ENCODE peak calls at places on chromosomes 13 and 19, in nine cellular contexts. One of them, this sample, is unnamed.

GRCh38 chr13:97766749-97767148 is 186.7 kb upstream of the IPO5 start:
- DNase-seq in WERI-Rb-1: no peak
- DNase-seq in psoas muscle: no peak
- DNase-seq in heart right ventricle: no peak
- DNase-seq in upper lobe of left lung: no peak
- DNase-seq in cardiac muscle cell: no peak
- DNase-seq in pancreas: no peak
- DNase-seq in MCF 10A: no peak
- DNase-seq in right atrium auricular region: no peak
- DNase-seq in this sample: no peak

GRCh38 chr13:61144834-61145593 is 270.6 kb downstream of the PCDH20 start:
- DNase-seq in pancreas: peak
- DNase-seq in MCF 10A: no peak
- DNase-seq in cardiac muscle cell: no peak
- DNase-seq in right atrium auricular region: no peak
- DNase-seq in upper lobe of left lung: no peak
- DNase-seq in WERI-Rb-1: no peak
- DNase-seq in heart right ventricle: no peak
- DNase-seq in psoas muscle: no peak
- DNase-seq in this sample: no peak

GRCh38 chr13:111046590-111047141 is 68.4 kb upstream of the ARHGEF7 start:
- DNase-seq in heart right ventricle: peak
- DNase-seq in cardiac muscle cell: no peak
- DNase-seq in WERI-Rb-1: no peak
- DNase-seq in upper lobe of left lung: no peak
- DNase-seq in psoas muscle: peak
- DNase-seq in pancreas: no peak
- DNase-seq in MCF 10A: no peak
- DNase-seq in right atrium auricular region: peak
- DNase-seq in this sample: no peak

GRCh38 chr19:14775855-14776254 is 2.5 kb downstream of the ADGRE2 start:
- DNase-seq in MCF 10A: no peak
- DNase-seq in right atrium auricular region: no peak
- DNase-seq in WERI-Rb-1: no peak
- DNase-seq in pancreas: no peak
- DNase-seq in cardiac muscle cell: no peak
- DNase-seq in psoas muscle: no peak
- DNase-seq in upper lobe of left lung: peak
- DNase-seq in heart right ventricle: no peak
- DNase-seq in this sample: no peak

GRCh38 chr19:418761-419632 is 10.1 kb upstream of the C2CD4C start:
- DNase-seq in MCF 10A: no peak
- DNase-seq in upper lobe of left lung: peak
- DNase-seq in pancreas: peak
- DNase-seq in psoas muscle: no peak
- DNase-seq in cardiac muscle cell: no peak
- DNase-seq in right atrium auricular region: no peak
- DNase-seq in heart right ventricle: no peak
- DNase-seq in WERI-Rb-1: no peak
- DNase-seq in this sample: no peak

GRCh38 chr19:5170329-5170745 is 170.3 kb downstream of the PTPRS start:
- DNase-seq in WERI-Rb-1: peak
- DNase-seq in upper lobe of left lung: peak
- DNase-seq in pancreas: no peak
- DNase-seq in psoas muscle: no peak
- DNase-seq in MCF 10A: no peak
- DNase-seq in right atrium auricular region: no peak
- DNase-seq in heart right ventricle: no peak
- DNase-seq in cardiac muscle cell: no peak
- DNase-seq in this sample: peak

GRCh38 chr13:69319659-69320058 is 788.0 kb upstream of the ATXN8OS start:
- DNase-seq in pancreas: no peak
- DNase-seq in heart right ventricle: no peak
- DNase-seq in upper lobe of left lung: no peak
- DNase-seq in psoas muscle: no peak
- DNase-seq in MCF 10A: no peak
- DNase-seq in right atrium auricular region: no peak
- DNase-seq in cardiac muscle cell: no peak
- DNase-seq in WERI-Rb-1: no peak
- DNase-seq in this sample: no peak

GRCh38 chr19:49953376-49953775 is 7.6 kb downstream of the SIGLEC11 start:
- DNase-seq in MCF 10A: no peak
- DNase-seq in heart right ventricle: no peak
- DNase-seq in WERI-Rb-1: no peak
- DNase-seq in psoas muscle: no peak
- DNase-seq in right atrium auricular region: no peak
- DNase-seq in upper lobe of left lung: no peak
- DNase-seq in cardiac muscle cell: no peak
- DNase-seq in pancreas: no peak
- DNase-seq in this sample: no peak

GRCh38 chr19:1336079-1336684 is 47.5 kb upstream of the NDUFS7 start:
- DNase-seq in heart right ventricle: no peak
- DNase-seq in MCF 10A: no peak
- DNase-seq in psoas muscle: no peak
- DNase-seq in upper lobe of left lung: no peak
- DNase-seq in right atrium auricular region: no peak
- DNase-seq in WERI-Rb-1: no peak
- DNase-seq in cardiac muscle cell: no peak
- DNase-seq in pancreas: no peak
- DNase-seq in this sample: no peak

GRCh38 chr19:16822648-16823047 is 6.5 kb upstream of the SIN3B start:
- DNase-seq in cardiac muscle cell: no peak
- DNase-seq in heart right ventricle: no peak
- DNase-seq in WERI-Rb-1: no peak
- DNase-seq in upper lobe of left lung: no peak
- DNase-seq in MCF 10A: no peak
- DNase-seq in psoas muscle: no peak
- DNase-seq in right atrium auricular region: no peak
- DNase-seq in pancreas: no peak
- DNase-seq in this sample: no peak

GRCh38 chr13:38141792-38142191 is 207.9 kb upstream of the UFM1 start:
- DNase-seq in MCF 10A: peak
- DNase-seq in cardiac muscle cell: no peak
- DNase-seq in psoas muscle: no peak
- DNase-seq in upper lobe of left lung: no peak
- DNase-seq in heart right ventricle: no peak
- DNase-seq in pancreas: no peak
- DNase-seq in WERI-Rb-1: no peak
- DNase-seq in right atrium auricular region: no peak
- DNase-seq in this sample: no peak

GRCh38 chr19:48190288-48191284 is 20.1 kb downstream of the ZSWIM9 start:
- DNase-seq in MCF 10A: peak
- DNase-seq in cardiac muscle cell: peak
- DNase-seq in WERI-Rb-1: no peak
- DNase-seq in heart right ventricle: no peak
- DNase-seq in psoas muscle: no peak
- DNase-seq in pancreas: no peak
- DNase-seq in right atrium auricular region: no peak
- DNase-seq in upper lobe of left lung: peak
- DNase-seq in this sample: peak

GRCh38 chr19:45156751-45157150 is 4.0 kb downstream of the NKPD1 start:
- DNase-seq in upper lobe of left lung: no peak
- DNase-seq in WERI-Rb-1: peak
- DNase-seq in cardiac muscle cell: no peak
- DNase-seq in MCF 10A: no peak
- DNase-seq in heart right ventricle: no peak
- DNase-seq in psoas muscle: no peak
- DNase-seq in right atrium auricular region: no peak
- DNase-seq in pancreas: no peak
- DNase-seq in this sample: no peak

GRCh38 chr19:11141937-11142527 is 13.6 kb downstream of the SPC24 start:
- DNase-seq in MCF 10A: peak
- DNase-seq in cardiac muscle cell: no peak
- DNase-seq in WERI-Rb-1: no peak
- DNase-seq in right atrium auricular region: no peak
- DNase-seq in upper lobe of left lung: no peak
- DNase-seq in pancreas: no peak
- DNase-seq in psoas muscle: no peak
- DNase-seq in heart right ventricle: no peak
- DNase-seq in this sample: no peak
- TF ChIP-seq CTCF in MCF 10A: peak
- TF ChIP-seq CTCF in cardiac muscle cell: no peak
- TF ChIP-seq CTCF in WERI-Rb-1: peak
- TF ChIP-seq CTCF in right atrium auricular region: no peak
- TF ChIP-seq CTCF in upper lobe of left lung: no peak
- TF ChIP-seq CTCF in pancreas: no peak
- TF ChIP-seq CTCF in psoas muscle: no peak
- TF ChIP-seq CTCF in heart right ventricle: no peak
- TF ChIP-seq CTCF in this sample: no peak

DNA sequence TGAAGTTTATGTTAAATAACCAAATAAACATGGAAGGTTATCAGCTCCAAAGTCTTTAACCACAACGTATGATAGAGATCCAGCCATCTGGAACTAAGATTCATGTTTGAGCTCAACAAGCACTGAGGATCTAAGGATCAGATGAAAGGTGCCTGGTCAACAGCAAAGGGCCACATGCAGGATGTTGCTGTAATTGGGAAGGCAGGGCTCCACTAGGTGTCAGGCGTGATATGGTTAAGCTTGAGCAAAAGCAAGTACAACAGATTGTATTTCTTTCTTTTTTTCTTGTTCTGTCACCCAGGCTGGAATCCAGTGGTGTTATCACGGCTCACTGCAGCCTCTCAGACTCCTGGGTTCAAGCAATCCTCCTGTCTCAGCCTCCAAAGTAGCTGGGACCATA is 12.0 kb downstream of the EBPL start:
- DNase-seq in cardiac muscle cell: no peak
- DNase-seq in psoas muscle: no peak
- DNase-seq in right atrium auricular region: no peak
- DNase-seq in heart right ventricle: no peak
- DNase-seq in MCF 10A: peak
- DNase-seq in pancreas: no peak
- DNase-seq in WERI-Rb-1: peak
- DNase-seq in upper lobe of left lung: no peak
- DNase-seq in this sample: peak
- TF ChIP-seq CTCF in cardiac muscle cell: peak
- TF ChIP-seq CTCF in psoas muscle: peak
- TF ChIP-seq CTCF in right atrium auricular region: no peak
- TF ChIP-seq CTCF in heart right ventricle: no peak
- TF ChIP-seq CTCF in MCF 10A: peak
- TF ChIP-seq CTCF in pancreas: no peak
- TF ChIP-seq CTCF in WERI-Rb-1: peak
- TF ChIP-seq CTCF in upper lobe of left lung: no peak
- TF ChIP-seq CTCF in this sample: peak

GRCh38 chr19:3626473-3627350 is at the start of gene CACTIN:
- DNase-seq in upper lobe of left lung: peak
- DNase-seq in pancreas: peak
- DNase-seq in MCF 10A: peak
- DNase-seq in right atrium auricular region: peak
- DNase-seq in psoas muscle: peak
- DNase-seq in WERI-Rb-1: peak
- DNase-seq in heart right ventricle: peak
- DNase-seq in cardiac muscle cell: peak
- DNase-seq in this sample: peak
- TF ChIP-seq CTCF in upper lobe of left lung: no peak
- TF ChIP-seq CTCF in pancreas: no peak
- TF ChIP-seq CTCF in MCF 10A: no peak
- TF ChIP-seq CTCF in right atrium auricular region: no peak
- TF ChIP-seq CTCF in psoas muscle: no peak
- TF ChIP-seq CTCF in WERI-Rb-1: no peak
- TF ChIP-seq CTCF in heart right ventricle: no peak
- TF ChIP-seq CTCF in cardiac muscle cell: no peak
- TF ChIP-seq CTCF in this sample: no peak

DNA sequence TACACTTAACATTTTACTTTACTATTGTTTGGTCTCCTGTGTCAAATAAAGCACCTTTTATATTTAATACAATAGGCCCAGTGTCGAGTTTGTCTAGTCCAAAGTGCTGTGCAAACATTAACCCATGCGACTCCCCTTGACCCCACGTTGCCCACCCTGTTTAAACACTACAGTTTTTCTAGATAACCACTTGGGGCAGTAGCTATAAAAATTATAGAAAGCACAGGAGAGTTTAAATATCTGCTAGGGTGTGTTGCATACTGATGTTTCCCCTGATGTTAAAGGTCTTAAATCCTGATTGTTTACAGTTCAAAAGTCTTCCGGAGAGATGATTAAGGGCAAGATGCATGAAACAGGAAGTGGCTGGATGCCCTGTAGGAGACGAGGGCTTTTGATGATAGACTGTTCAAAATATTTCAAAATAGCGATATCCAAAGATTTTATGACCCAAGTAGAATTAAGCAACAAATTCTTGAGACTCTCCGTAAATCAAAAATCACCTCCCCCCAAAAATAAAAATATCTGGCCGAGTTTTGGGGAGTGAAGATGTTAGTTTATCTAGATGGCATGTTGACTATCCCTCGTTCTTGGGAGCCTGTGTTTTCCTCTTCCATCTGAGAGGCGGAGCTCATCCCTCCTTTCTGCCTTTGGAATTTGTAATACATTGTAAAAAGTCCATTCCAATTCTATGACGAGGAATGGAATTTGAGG is 167.1 kb downstream of the FGF9 start:
- DNase-seq in WERI-Rb-1: no peak
- DNase-seq in MCF 10A: no peak
- DNase-seq in right atrium auricular region: no peak
- DNase-seq in cardiac muscle cell: no peak
- DNase-seq in upper lobe of left lung: no peak
- DNase-seq in psoas muscle: no peak
- DNase-seq in heart right ventricle: no peak
- DNase-seq in pancreas: no peak
- DNase-seq in this sample: no peak
- TF ChIP-seq CTCF in WERI-Rb-1: no peak
- TF ChIP-seq CTCF in MCF 10A: no peak
- TF ChIP-seq CTCF in right atrium auricular region: no peak
- TF ChIP-seq CTCF in cardiac muscle cell: no peak
- TF ChIP-seq CTCF in upper lobe of left lung: no peak
- TF ChIP-seq CTCF in psoas muscle: no peak
- TF ChIP-seq CTCF in heart right ventricle: no peak
- TF ChIP-seq CTCF in pancreas: no peak
- TF ChIP-seq CTCF in this sample: no peak

This sample was measured in activated CD8-positive, alpha-beta T cell treated with anti-CD3 and anti-CD28 coated beads for 36 hours.